ENCODE peak calls at places on chromosome 19, in four cellular contexts. One of them, this sample, is unnamed.

GRCh38 chr19:40191836-40192646 is 815 bp downstream of the MAP3K10 start:
- DNase-seq in K562: peak; percentile 83
- DNase-seq in HepG2: no peak
- DNase-seq in HCT116: no peak
- DNase-seq in this sample: no peak

GRCh38 chr19:21127898-21128297 is 13.9 kb upstream of the ZNF431 start:
- DNase-seq in K562: no peak
- DNase-seq in HepG2: peak; percentile 12
- DNase-seq in HCT116: no peak
- DNase-seq in this sample: no peak

GRCh38 chr19:42422092-42422575 is 5.1 kb downstream of the LIPE start:
- DNase-seq in K562: no peak
- DNase-seq in HepG2: no peak
- DNase-seq in HCT116: no peak
- DNase-seq in this sample: no peak

GRCh38 chr19:6215701-6216235 is 64.0 kb downstream of the MLLT1 start:
- DNase-seq in K562: no peak
- DNase-seq in HepG2: no peak
- DNase-seq in HCT116: no peak
- DNase-seq in this sample: no peak

GRCh38 chr19:5050016-5050656 is 81.2 kb downstream of the KDM4B start:
- DNase-seq in K562: no peak
- DNase-seq in HepG2: no peak
- DNase-seq in HCT116: no peak
- DNase-seq in this sample: no peak

GRCh38 chr19:55358943-55359908 is 3.8 kb downstream of the GARIN5B start:
- DNase-seq in K562: no peak
- DNase-seq in HepG2: no peak
- DNase-seq in HCT116: no peak
- DNase-seq in this sample: no peak

GRCh38 chr19:5628919-5629481 is 6.1 kb downstream of the SAFB start:
- DNase-seq in K562: no peak
- DNase-seq in HepG2: no peak
- DNase-seq in HCT116: no peak
- DNase-seq in this sample: no peak

GRCh38 chr19:42252365-42253244 is 2.3 kb downstream of the ERF start:
- DNase-seq in K562: no peak
- DNase-seq in HepG2: no peak
- DNase-seq in HCT116: no peak
- DNase-seq in this sample: no peak

GRCh38 chr19:41449079-41449864 is 6.3 kb downstream of the ERICH4 start:
- DNase-seq in K562: peak; percentile 92
- DNase-seq in HepG2: peak; percentile 59
- DNase-seq in HCT116: peak; percentile 56
- DNase-seq in this sample: peak; percentile 45

GRCh38 chr19:9323557-9323918 is 441 bp upstream of the ZNF559 start:
- DNase-seq in K562: peak; percentile 55
- DNase-seq in HepG2: peak; percentile 81
- DNase-seq in HCT116: peak; percentile 6
- DNase-seq in this sample: peak; percentile 57

GRCh38 chr19:18392417-18392816 is 5.0 kb downstream of the LRRC25 start:
- DNase-seq in K562: peak; percentile 65
- DNase-seq in HepG2: no peak
- DNase-seq in HCT116: no peak
- DNase-seq in this sample: no peak
- TF ChIP-seq TCF7L2 in K562: no peak
- TF ChIP-seq TCF7L2 in HepG2: no peak
- TF ChIP-seq TCF7L2 in HCT116: no peak
- TF ChIP-seq TCF7L2 in this sample: no peak

GRCh38 chr19:11843741-11844140 is 4.8 kb upstream of the ZNF439 start:
- DNase-seq in K562: no peak
- DNase-seq in HepG2: no peak
- DNase-seq in HCT116: no peak
- DNase-seq in this sample: no peak
- TF ChIP-seq TCF7L2 in K562: no peak
- TF ChIP-seq TCF7L2 in HepG2: no peak
- TF ChIP-seq TCF7L2 in HCT116: no peak
- TF ChIP-seq TCF7L2 in this sample: no peak

DNA sequence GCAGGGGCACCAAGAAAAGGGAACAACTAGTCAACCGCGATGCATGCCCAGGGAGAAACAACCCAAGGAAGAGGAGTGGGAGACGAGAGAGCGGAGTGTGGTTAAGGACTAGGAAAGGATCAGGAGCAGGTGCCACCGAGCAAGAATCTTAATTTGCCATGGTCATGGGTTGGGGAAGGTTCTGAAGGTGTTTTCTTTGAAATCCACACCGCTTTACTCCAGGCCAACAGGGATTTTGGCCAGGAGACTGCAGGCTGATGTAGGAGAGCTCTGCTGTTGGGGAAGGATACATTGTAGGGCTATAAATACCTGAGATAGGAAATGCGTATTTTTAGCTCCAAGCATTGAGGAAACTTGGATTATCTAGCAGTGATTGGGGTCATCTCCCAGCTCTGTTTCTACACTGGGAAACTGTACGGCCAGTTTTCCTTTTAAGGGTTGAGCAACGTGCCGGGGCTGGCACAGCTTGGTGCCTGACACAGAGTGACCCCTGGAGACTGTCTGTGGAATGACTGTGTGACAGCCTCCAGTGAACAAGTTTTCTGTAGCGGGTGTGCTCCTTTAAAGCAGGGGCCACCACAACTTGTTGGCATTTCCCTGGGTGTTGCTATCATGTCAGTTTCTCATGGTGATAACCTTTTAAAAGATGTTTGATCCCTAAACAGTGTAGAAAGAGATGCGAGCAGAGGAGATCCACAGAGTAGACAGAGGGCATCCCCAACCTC is 34.2 kb downstream of the ZNF536 start:
- DNase-seq in K562: no peak
- DNase-seq in HepG2: peak; percentile 10
- DNase-seq in HCT116: no peak
- DNase-seq in this sample: no peak
- TF ChIP-seq TCF7L2 in K562: no peak
- TF ChIP-seq TCF7L2 in HepG2: no peak
- TF ChIP-seq TCF7L2 in HCT116: no peak
- TF ChIP-seq TCF7L2 in this sample: no peak

GRCh38 chr19:3867971-3868769 is 668 bp downstream of the ZFR2 start:
- DNase-seq in K562: no peak
- DNase-seq in HepG2: no peak
- DNase-seq in HCT116: no peak
- DNase-seq in this sample: no peak

GRCh38 chr19:3860499-3860898 is 8.3 kb downstream of the ZFR2 start:
- DNase-seq in K562: no peak
- DNase-seq in HepG2: no peak
- DNase-seq in HCT116: no peak
- DNase-seq in this sample: no peak

GRCh38 chr19:3866798-3867638 is 1.8 kb downstream of the ZFR2 start:
- DNase-seq in K562: no peak
- DNase-seq in HepG2: no peak
- DNase-seq in HCT116: no peak
- DNase-seq in this sample: no peak

GRCh38 chr19:3863648-3864047 is 5.2 kb downstream of the ZFR2 start:
- DNase-seq in K562: no peak
- DNase-seq in HepG2: no peak
- DNase-seq in HCT116: no peak
- DNase-seq in this sample: no peak

DNA sequence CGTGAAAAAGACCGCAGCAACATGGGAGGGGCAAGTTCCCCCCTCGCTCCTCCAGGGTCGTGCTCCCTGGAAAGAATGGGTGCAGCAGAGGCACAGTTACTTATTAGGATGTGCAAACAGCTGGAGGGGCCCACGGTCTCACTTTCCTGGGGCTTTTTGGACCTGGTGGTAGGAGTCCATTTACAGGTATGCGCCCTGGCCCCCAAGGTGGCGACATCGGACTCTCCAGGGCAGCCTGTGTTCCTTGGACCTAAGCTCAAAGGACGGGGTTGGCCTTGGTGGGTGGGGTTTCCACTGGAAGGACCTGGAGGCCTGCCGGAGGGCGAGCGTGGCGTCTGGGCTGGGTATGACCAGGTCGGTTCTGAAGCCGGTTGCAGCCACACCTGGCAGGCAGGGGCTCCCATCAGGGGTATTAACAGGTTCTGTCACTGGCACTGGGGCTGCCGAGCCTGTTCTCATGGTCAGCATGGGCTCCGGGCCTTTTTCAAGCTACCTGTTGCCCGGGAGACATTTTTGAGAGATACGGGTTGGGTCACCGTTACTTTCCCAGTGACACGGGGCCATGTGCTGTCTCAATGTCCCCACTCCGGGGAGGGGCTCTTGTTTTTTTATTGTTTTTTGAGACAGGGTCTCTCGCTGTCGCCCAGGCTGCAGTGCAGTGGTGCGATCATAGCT is 5.9 kb downstream of the ZFR2 start:
- DNase-seq in K562: no peak
- DNase-seq in HepG2: no peak
- DNase-seq in HCT116: no peak
- DNase-seq in this sample: no peak
- TF ChIP-seq TCF7L2 in K562: no peak
- TF ChIP-seq TCF7L2 in HepG2: no peak
- TF ChIP-seq TCF7L2 in HCT116: no peak
- TF ChIP-seq TCF7L2 in this sample: no peak

GRCh38 chr19:16015805-16016173 is 60.5 kb upstream of the TPM4 start:
- DNase-seq in K562: no peak
- DNase-seq in HepG2: no peak
- DNase-seq in HCT116: no peak
- DNase-seq in this sample: no peak

GRCh38 chr19:16013851-16014840 is 62.1 kb upstream of the TPM4 start:
- DNase-seq in K562: no peak
- DNase-seq in HepG2: no peak
- DNase-seq in HCT116: no peak
- DNase-seq in this sample: no peak

GRCh38 chr19:16013181-16013850 is 63.0 kb upstream of the TPM4 start:
- DNase-seq in K562: no peak
- DNase-seq in HepG2: no peak
- DNase-seq in HCT116: no peak
- DNase-seq in this sample: no peak

GRCh38 chr19:16016226-16017137 is 59.8 kb upstream of the TPM4 start:
- DNase-seq in K562: no peak
- DNase-seq in HepG2: no peak
- DNase-seq in HCT116: no peak
- DNase-seq in this sample: no peak

GRCh38 chr19:16014923-16015804 is 61.1 kb upstream of the TPM4 start:
- DNase-seq in K562: no peak
- DNase-seq in HepG2: no peak
- DNase-seq in HCT116: no peak
- DNase-seq in this sample: no peak
- TF ChIP-seq TCF7L2 in K562: no peak
- TF ChIP-seq TCF7L2 in HepG2: no peak
- TF ChIP-seq TCF7L2 in HCT116: no peak
- TF ChIP-seq TCF7L2 in this sample: no peak

DNA sequence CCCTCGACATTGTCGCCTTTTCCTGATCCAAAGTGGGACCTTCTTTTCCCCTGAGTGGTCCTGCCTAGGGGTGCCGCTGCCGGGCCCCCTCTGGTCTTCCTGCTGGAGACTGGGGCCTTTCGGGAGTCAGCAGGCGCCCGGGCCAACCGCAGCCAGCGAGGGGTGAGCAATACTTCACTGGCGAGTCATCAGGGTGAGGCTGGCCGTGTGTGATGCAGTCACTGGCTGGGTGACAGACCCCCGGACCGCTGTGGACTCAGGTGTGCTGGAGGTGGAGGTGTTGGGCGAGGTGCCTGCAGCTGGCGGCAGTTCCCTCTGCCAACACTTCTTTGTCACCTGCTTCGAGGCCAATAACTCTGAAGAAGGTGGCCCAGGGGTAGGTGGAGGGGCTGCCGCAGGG is 1.5 kb upstream of the CGB5 start:
- DNase-seq in K562: no peak
- DNase-seq in HepG2: no peak
- DNase-seq in HCT116: no peak
- DNase-seq in this sample: no peak
- TF ChIP-seq TCF7L2 in K562: no peak
- TF ChIP-seq TCF7L2 in HepG2: no peak
- TF ChIP-seq TCF7L2 in HCT116: no peak
- TF ChIP-seq TCF7L2 in this sample: no peak

This sample was measured in Panc1.